ENCODE peak calls at places on chromosomes 2 and 18, in four cellular contexts. K, N, Z and S are unnamed samples.

GRCh38 chr18:62365420-62365819 is 40.3 kb downstream of the TNFRSF11A start:
- DNase-seq in K (no peak), N (no peak), Z (no peak), S (no peak)

GRCh38 chr18:10113156-10114022 is 199.6 kb downstream of the VAPA start:
- DNase-seq in K (no peak), N (no peak), Z (peak; percentile 6), S (no peak)

GRCh38 chr2:175126661-175127060 is 41.3 kb downstream of the ATF2 start:
- DNase-seq in K (no peak), N (no peak), Z (peak; percentile 7), S (no peak)

GRCh38 chr2:217725409-217725808 is 277.4 kb downstream of the TNS1 start:
- DNase-seq in K (no peak), N (no peak), Z (no peak), S (no peak)

GRCh38 chr2:48045613-48046012 is 139.3 kb upstream of the FBXO11 start:
- DNase-seq in K (peak; percentile 10), N (no peak), Z (no peak), S (no peak)

GRCh38 chr2:236176417-236176816 is 8.2 kb upstream of the GBX2 start:
- DNase-seq in K (no peak), N (no peak), Z (peak; percentile 35), S (no peak)

GRCh38 chr2:219142329-219142728 is 18.3 kb downstream of the NHEJ1 start:
- DNase-seq in K (no peak), N (no peak), Z (peak; percentile 70), S (no peak)

GRCh38 chr2:62010632-62011276 is 105.3 kb downstream of the COMMD1 start:
- DNase-seq in K (no peak), N (no peak), Z (no peak), S (no peak)

GRCh38 chr2:143528021-143528420 is 398.8 kb downstream of the ARHGAP15 start:
- DNase-seq in K (no peak), N (no peak), Z (no peak), S (no peak)

GRCh38 chr2:219289195-219289536 is 10.0 kb downstream of the DNAJB2 start:
- DNase-seq in K (no peak), N (no peak), Z (no peak), S (no peak)

GRCh38 chr18:44884446-44884845 is 203.8 kb downstream of the SETBP1 start:
- DNase-seq in K (no peak), N (no peak), Z (peak; percentile 12), S (no peak)

DNA sequence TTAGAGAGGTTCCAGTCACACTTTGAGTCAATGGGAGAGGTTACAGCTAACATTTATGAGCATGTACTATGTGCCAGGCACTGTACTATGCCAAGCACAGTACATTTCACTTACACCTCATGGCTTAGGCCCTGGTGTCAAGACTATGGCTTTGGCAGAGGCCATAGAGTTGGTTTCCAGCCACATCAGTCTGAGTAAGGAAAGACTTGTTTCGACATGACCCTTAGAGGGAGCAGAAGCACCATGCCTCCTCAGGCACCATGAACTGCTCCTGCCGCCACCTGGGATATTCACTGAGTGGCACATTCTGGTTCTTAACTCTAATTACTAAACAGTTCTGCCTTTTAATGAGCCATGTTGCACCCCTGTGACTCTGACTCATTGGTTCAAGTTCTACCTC is 12.7 kb downstream of the DGUOK start:
- DNase-seq in K (no peak), N (no peak), Z (peak; percentile 65), S (no peak)
- TF ChIP-seq CTCF in K (no peak), N (peak; percentile 20), Z (no peak), S (no peak)

DNA sequence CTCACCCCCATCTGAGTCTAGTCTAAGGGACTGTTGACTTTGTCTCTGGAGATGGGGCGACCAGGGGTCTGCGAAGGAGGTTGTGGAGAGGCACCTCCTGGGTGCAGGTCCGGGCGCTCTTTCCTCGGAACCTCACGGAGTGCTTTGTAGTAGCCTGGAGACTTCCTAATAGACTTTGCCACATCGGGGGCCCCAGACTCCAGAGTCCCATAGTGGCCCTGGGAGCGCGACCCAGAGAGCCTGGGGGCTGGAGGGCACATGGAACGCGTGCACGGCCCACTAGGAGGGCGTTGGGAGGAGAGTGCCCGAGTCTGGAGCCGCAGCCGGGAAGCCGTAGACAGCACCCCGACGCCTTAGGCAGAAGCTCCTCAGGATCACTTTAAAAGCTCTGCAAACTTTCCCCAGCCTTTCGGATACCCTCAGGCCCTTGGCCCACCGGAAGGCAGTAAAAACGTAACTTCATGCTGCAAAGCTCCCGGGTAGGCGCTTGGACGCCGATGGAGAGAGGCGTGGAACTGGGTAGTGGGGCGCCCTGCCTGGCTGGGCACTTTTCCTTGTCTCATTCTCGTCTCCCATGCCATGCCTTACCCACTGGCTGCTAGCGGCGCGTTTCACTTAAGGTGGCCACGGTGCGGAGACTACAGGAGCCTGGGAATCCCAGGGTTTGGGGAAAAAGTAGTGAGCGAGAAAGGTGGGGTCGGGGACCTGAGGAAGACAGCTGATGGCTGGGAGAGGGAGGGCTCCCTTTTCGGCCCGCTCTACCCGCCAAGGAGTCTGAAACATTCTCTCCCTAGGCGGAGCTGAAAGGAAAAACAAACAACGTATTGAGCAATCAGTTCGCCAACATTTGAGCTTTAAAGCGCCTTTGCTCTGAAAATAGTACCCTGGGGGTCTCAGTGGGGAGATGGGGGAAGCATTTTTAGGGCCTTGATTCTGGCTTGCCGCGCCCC is 141.7 kb downstream of the MEIS1 start:
- DNase-seq in K (no peak), N (peak; percentile 13), Z (peak; percentile 58), S (no peak)
- H3K4me3 ChIP-seq in K (no peak overlapping the region), N (peak overlapping the region; percentile 40), Z (peak overlapping the region; percentile 40), S (no peak overlapping the region)

GRCh38 chr2:9778012-9778411 is 65.3 kb upstream of the TAF1B start:
- DNase-seq in K (no peak), N (no peak), Z (no peak), S (no peak)
- TF ChIP-seq CTCF in K (peak; percentile 28), N (peak; percentile 35), Z (peak; percentile 43), S (peak; percentile 51)

DNA sequence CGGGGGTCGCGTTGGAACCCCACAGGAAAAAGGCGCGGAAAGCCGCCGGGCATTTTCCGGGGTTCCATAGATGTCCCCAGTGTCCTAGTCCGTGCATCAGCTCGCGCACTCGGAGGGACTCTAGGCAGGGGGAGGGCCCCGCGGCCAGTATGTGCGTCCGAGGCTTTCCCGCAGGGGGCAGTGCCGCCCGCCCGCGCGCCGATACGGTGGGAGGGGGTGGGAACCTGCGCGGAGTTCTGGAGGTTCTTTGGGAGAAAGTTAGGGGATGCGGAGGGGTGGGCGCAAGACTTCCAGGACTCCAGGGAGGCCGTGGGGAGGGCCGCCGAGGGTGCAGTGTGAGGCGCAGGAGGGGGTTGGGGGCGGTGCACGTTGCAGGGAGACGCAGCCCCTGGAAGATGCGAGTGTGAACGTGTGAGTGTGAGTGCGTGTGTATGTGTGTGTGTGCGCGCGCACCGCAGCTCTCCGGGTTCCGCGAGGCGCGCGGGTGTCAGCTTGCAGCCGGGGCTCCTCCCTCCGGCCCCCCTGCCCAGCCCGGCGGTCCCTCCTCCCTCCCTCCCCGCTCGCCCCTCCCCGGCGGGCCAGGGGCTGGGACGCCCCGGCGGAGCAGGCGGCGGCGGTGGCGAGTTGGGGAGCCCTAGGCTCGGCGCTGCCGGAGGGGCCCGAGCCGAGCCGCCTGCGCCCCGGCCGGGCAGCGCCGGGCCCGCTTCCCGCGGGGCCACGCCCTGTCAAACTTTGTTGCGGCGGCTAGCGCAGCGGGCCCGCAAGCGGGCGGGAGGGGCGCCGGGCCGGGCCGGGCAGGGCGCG is at the start of gene TCF7L1:
- DNase-seq in K (peak; percentile 50), N (peak; percentile 86), Z (peak; percentile 74), S (no peak)
- H3K4me3 ChIP-seq in K (peak within 1 kb of the TSS; percentile 65), N (peak within 1 kb of the TSS; percentile 74), Z (peak within 1 kb of the TSS; percentile 82), S (peak within 1 kb of the TSS; percentile 32)

DNA sequence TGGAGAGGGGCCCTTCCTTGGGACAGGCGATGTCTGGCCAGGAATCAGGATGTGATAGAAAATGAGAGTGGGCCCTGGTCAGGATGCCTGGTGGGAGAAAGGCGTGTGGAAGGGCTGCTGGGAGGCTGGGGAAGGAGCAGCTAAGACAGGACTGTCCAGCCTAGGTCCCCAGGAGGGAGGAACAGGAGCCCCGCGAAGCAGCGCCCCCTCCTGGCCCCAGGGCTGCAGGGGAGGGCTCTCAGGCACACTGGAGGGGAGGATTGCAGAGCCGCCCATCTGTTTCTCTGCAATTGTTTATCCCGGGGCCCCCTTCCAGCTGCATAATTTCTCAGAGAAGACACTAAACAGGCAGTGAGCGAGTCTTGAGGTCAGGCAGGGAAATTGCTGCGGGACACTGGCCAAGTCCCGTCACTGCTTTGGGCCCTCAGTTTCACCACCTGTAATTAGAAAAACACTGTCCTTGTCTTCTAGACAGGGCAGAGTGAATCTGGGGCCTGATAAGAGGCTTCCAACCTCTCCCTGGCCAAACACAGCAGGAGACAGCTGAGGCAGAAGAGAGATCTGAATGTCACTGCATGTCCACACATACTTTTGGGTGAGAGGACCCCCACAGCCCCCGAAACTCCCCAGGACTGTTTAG is 3.9 kb upstream of the NPPC start:
- DNase-seq in K (no peak), N (peak; percentile 73), Z (no peak), S (no peak)
- TF ChIP-seq CTCF in K (peak; percentile 49), N (peak; percentile 44), Z (peak; percentile 44), S (peak; percentile 62)

GRCh38 chr18:12776821-12777471 is 74.1 kb downstream of the PSMG2 start:
- DNase-seq in K (no peak), N (no peak), Z (no peak), S (no peak)
- H3K4me3 ChIP-seq in K (no peak overlapping the region), N (no peak overlapping the region), Z (peak overlapping the region; percentile 13), S (no peak overlapping the region)

GRCh38 chr2:136127356-136127755 is 9.4 kb upstream of the CXCR4 start:
- DNase-seq in K (no peak), N (no peak), Z (no peak), S (no peak)

GRCh38 chr2:136129601-136130000 is 11.7 kb upstream of the CXCR4 start:
- DNase-seq in K (no peak), N (no peak), Z (no peak), S (no peak)

GRCh38 chr2:136130511-136130910 is 12.6 kb upstream of the CXCR4 start:
- DNase-seq in K (no peak), N (no peak), Z (no peak), S (no peak)

GRCh38 chr2:136130045-136130444 is 12.1 kb upstream of the CXCR4 start:
- DNase-seq in K (no peak), N (no peak), Z (no peak), S (no peak)

GRCh38 chr2:136128905-136129304 is 11.0 kb upstream of the CXCR4 start:
- DNase-seq in K (no peak), N (no peak), Z (no peak), S (no peak)
- TF ChIP-seq CTCF in K (no peak), N (no peak), Z (no peak), S (no peak)

GRCh38 chr18:49048361-49048760 is 97.6 kb upstream of the SMAD7 start:
- DNase-seq in K (no peak), N (no peak), Z (peak; percentile 86), S (no peak)
- H3K4me3 ChIP-seq in K (no peak overlapping the region), N (no peak overlapping the region), Z (no peak overlapping the region), S (no peak overlapping the region)